ENCODE peak calls at places on chromosomes 7 and 10, in six cellular contexts. G is IMR-90, W is neuronal stem cell, T is mesendoderm, K is trophoblast cell, A is H1. Q is an unnamed sample.
A peak's percentile ranks its signal among the peaks of the same experiment; 100 is the strongest.

GRCh38 chr7:53491041-53491440 is 455.6 kb downstream of the POM121L12 start:
- DNase-seq in A (no peak), W (no peak), T (no peak), K (no peak), G (no peak), Q (no peak)

GRCh38 chr10:12348341-12348869 is 942 bp upstream of the CAMK1D start:
- DNase-seq in K (no peak), T (no peak), G (no peak), W (no peak), A (peak; percentile 71), Q (peak; percentile 31)

GRCh38 chr7:128076831-128077271 is 45.6 kb upstream of the LRRC4 start:
- DNase-seq in K (no peak), W (no peak), A (no peak), T (no peak), G (no peak), Q (no peak)

GRCh38 chr7:26369519-26370385 is 78.1 kb downstream of the SNX10 start:
- DNase-seq in A (no peak), K (peak; percentile 42), G (peak; percentile 43), T (no peak), W (peak; percentile 38), Q (peak; percentile 61)

GRCh38 chr10:94194256-94194655 is 168.5 kb downstream of the NOC3L start:
- DNase-seq in A (no peak), T (no peak), G (peak; percentile 57), W (no peak), K (no peak), Q (peak; percentile 76)

GRCh38 chr10:63375859-63376258 is 89.9 kb downstream of the JMJD1C start:
- DNase-seq in T (no peak), W (no peak), K (no peak), A (no peak), G (peak; percentile 43), Q (peak; percentile 68)

GRCh38 chr7:117385340-117386124 is 41.8 kb downstream of the ASZ1 start:
- DNase-seq in G (peak; percentile 53), T (no peak), W (no peak), K (no peak), A (no peak), Q (peak; percentile 38)

GRCh38 chr7:71237945-71238344 is 106.0 kb downstream of the GALNT17 start:
- DNase-seq in G (no peak), K (no peak), A (no peak), T (peak; percentile 80), W (peak; percentile 24), Q (no peak)

GRCh38 chr7:154503962-154504550 is 451.9 kb downstream of the DPP6 start:
- DNase-seq in W (peak; percentile 44), G (peak; percentile 21), A (no peak), K (no peak), T (peak; percentile 38), Q (peak; percentile 24)

GRCh38 chr10:6037422-6037821 is 24.7 kb downstream of the IL2RA start:
- DNase-seq in G (no peak), K (no peak), A (no peak), W (no peak), T (no peak), Q (no peak)

GRCh38 chr7:30931161-30931926 is 19.7 kb downstream of the AQP1 start:
- DNase-seq in K (peak; percentile 77), G (no peak), A (peak; percentile 37), W (no peak), T (peak; percentile 51), Q (peak; percentile 45)

GRCh38 chr7:73904219-73905136 is 43.5 kb downstream of the TMEM270 start:
- DNase-seq in A (no peak), G (no peak), K (no peak), T (no peak), W (no peak), Q (no peak)

GRCh38 chr10:77041636-77042258 is 595.9 kb downstream of the KCNMA1 start:
- DNase-seq in K (no peak), T (peak; percentile 40), G (no peak), A (peak; percentile 35), W (no peak), Q (no peak)

GRCh38 chr10:43125274-43125845 is 12.9 kb upstream of the CSGALNACT2 start:
- DNase-seq in G (no peak), T (no peak), A (peak; percentile 30), K (no peak), W (no peak), Q (no peak)

GRCh38 chr10:91709394-91709798 is 76.5 kb upstream of the PPP1R3C start:
- DNase-seq in T (no peak), W (no peak), G (peak; percentile 57), A (no peak), K (no peak), Q (peak; percentile 46)

GRCh38 chr10:80168111-80168511 is 35.6 kb downstream of the PLAC9 start:
- DNase-seq in W (no peak), T (no peak), K (peak; percentile 42), A (no peak), G (no peak), Q (no peak)

GRCh38 chr10:5951721-5952407 is 25.5 kb downstream of the IL15RA start:
- DNase-seq in T (no peak), A (no peak), G (no peak), W (no peak), K (no peak), Q (no peak)

GRCh38 chr10:79331226-79331625 is 16.0 kb upstream of the PPIF start:
- DNase-seq in W (no peak), A (no peak), G (peak; percentile 29), K (no peak), T (no peak), Q (no peak)

GRCh38 chr10:51910189-51910588 is 210.8 kb upstream of the CSTF2T start:
- DNase-seq in G (peak; percentile 12), A (no peak), T (peak; percentile 54), W (no peak), K (no peak), Q (no peak)

GRCh38 chr10:15792777-15793176 is 67.5 kb downstream of the MINDY3 start:
- DNase-seq in G (no peak), K (no peak), T (no peak), W (no peak), A (no peak), Q (no peak)

GRCh38 chr10:103712898-103713498 is 142.4 kb downstream of the SH3PXD2A start:
- DNase-seq in G (peak; percentile 75), T (peak; percentile 83), A (peak; percentile 98), W (peak; percentile 82), K (peak; percentile 65), Q (peak; percentile 75)

GRCh38 chr7:71708710-71709109 is 576.8 kb downstream of the GALNT17 start:
- DNase-seq in W (no peak), A (no peak), G (no peak), T (no peak), K (no peak), Q (no peak)

GRCh38 chr7:130296221-130296951 is 3.4 kb downstream of the CPA4 start:
- DNase-seq in K (no peak), W (no peak), G (no peak), A (no peak), T (no peak), Q (no peak)

GRCh38 chr7:127620406-127621233 is 2.7 kb upstream of the PAX4 start:
- DNase-seq in W (no peak), A (peak; percentile 73), T (peak; percentile 81), G (no peak), K (no peak), Q (no peak)

GRCh38 chr7:20539201-20539600 is 76.3 kb upstream of the ABCB5 start:
- DNase-seq in G (no peak), A (no peak), K (peak; percentile 2), T (peak; percentile 82), W (no peak), Q (no peak)

GRCh38 chr7:45987521-45988290 is 66.6 kb upstream of the IGFBP3 start:
- DNase-seq in K (no peak), G (no peak), A (no peak), T (no peak), W (no peak), Q (no peak)

GRCh38 chr7:101673951-101674350 is 44.9 kb upstream of the MYL10 start:
- DNase-seq in G (no peak), A (no peak), K (peak; percentile 47), T (no peak), W (no peak), Q (peak; percentile 13)

GRCh38 chr7:152158801-152159587 is 133.5 kb downstream of the GALNT11 start:
- DNase-seq in W (no peak), T (no peak), K (no peak), G (no peak), A (no peak), Q (no peak)

GRCh38 chr10:110007171-110007700 is 548 bp upstream of the ADD3 start:
- DNase-seq in T (peak; percentile 47), G (peak; percentile 21), W (no peak), A (no peak), K (no peak), Q (no peak)
- H3K4me3 ChIP-seq in T (peak overlapping the region; percentile 44), G (peak overlapping the region; percentile 82), W (peak overlapping the region; percentile 78), A (peak overlapping the region; percentile 90), K (peak overlapping the region; percentile 64), Q (peak overlapping the region; percentile 87)

GRCh38 chr7:2832441-2832840 is 11.7 kb downstream of the GNA12 start:
- DNase-seq in W (no peak), K (no peak), T (no peak), G (no peak), A (no peak), Q (no peak)
- H2BK5ac ChIP-seq in W (peak overlapping the region; percentile 47), K (peak overlapping the region; percentile 0), T (no peak overlapping the region), G (no peak overlapping the region), A (peak overlapping the region; percentile 62), Q (no peak overlapping the region)

DNA sequence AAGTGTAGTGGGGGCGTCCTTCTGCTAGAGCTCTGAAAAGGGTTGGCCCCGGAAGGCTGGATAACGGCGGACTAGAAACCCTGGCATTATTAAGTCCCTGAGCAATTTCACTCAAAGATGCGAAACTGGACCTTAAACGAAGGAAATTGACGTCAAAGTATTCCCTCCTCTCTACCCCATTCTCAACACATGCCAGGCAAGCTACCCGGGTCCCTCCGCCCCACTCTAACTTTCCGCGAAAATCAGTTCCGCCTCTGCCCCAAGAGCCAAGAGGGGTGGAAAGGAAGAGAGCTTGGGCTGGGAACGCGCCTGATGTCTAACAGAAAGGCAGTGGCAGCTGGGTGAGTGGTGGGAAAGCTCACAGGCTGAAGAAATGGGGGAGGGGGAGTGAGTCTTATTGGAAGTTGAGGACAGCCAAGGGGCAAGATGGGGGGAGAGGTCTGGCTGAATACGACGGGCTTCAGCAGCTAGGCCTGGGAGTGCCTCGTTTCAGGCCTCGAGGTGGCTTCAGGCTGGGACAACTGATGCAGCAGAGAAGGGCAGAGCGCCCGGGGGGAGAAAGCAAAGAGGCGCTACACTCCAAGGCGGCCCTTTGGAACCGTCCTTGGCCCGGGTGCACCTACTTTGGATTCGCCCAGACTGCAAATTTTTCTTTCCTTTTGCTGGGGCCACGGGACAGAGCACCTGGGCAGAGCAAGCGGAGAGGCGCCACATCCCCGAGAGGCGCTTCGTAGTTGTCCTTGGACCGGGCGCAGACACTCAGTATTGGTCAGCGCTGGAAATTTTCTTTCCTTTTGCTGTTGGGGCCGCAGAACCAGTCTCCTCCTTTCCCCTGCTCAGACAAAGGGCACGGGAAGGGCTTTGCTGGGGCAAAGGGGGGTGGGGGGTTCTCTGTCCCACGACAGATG is 2.0 kb upstream of the FEZF1 start:
- DNase-seq in A (peak; percentile 79), W (peak; percentile 79), T (peak; percentile 89), K (no peak), G (no peak), Q (no peak)
- H3K4me3 ChIP-seq in A (peak overlapping the region; percentile 84), W (peak overlapping the region; percentile 94), T (peak overlapping the region; percentile 32), K (no peak overlapping the region), G (no peak overlapping the region), Q (no peak overlapping the region)

DNA sequence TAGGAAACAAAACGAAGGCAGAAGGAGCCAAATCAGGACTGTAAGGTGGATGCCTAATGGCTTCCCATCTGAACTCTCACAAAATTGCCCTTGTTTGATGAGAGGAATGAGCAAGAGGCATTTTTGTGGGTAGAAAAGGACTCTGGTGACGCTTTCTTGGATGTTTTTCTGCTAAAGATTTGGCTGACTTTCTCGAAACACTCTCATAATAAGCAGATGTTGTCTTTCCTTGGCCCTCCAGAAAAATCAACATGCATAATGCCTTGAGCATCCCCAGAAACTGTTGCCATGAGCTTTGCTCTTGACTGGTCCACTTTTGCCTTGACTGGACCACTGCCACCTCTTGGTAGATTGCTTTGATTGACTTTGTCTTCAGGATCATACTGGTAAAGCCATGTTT is 13.5 kb downstream of the PTPN12 start:
- DNase-seq in T (no peak), A (no peak), K (no peak), W (no peak), G (peak; percentile 22), Q (no peak)
- H2BK5ac ChIP-seq in T (no peak overlapping the region), A (no peak overlapping the region), K (no peak overlapping the region), W (no peak overlapping the region), G (no peak overlapping the region), Q (no peak overlapping the region)

Q was measured in mesenchymal stem cell.